ENCODE peak calls at places on chromosomes 16 and 17, in ten cellular contexts. One of them, this sample, is unnamed.

GRCh38 chr16:29022196-29022595 is 37.3 kb downstream of the LAT start:
- DNase-seq in transverse colon: no peak
- DNase-seq in fibroblast of lung: no peak
- DNase-seq in WERI-Rb-1: no peak
- DNase-seq in tibial artery: no peak
- DNase-seq in K562: no peak
- DNase-seq in mesendoderm: no peak
- DNase-seq in CD8-positive, alpha-beta memory T cell: no peak
- DNase-seq in aorta: peak
- DNase-seq in spleen: no peak
- DNase-seq in this sample: no peak

GRCh38 chr17:6314311-6314710 is 120.6 kb downstream of the AIPL1 start:
- DNase-seq in transverse colon: no peak
- DNase-seq in fibroblast of lung: no peak
- DNase-seq in WERI-Rb-1: no peak
- DNase-seq in tibial artery: no peak
- DNase-seq in K562: no peak
- DNase-seq in mesendoderm: no peak
- DNase-seq in CD8-positive, alpha-beta memory T cell: no peak
- DNase-seq in aorta: no peak
- DNase-seq in spleen: no peak
- DNase-seq in this sample: no peak

GRCh38 chr16:9446471-9447194 is 355.2 kb downstream of the HAPSTR1 start:
- DNase-seq in transverse colon: no peak
- DNase-seq in fibroblast of lung: no peak
- DNase-seq in WERI-Rb-1: no peak
- DNase-seq in tibial artery: no peak
- DNase-seq in K562: no peak
- DNase-seq in mesendoderm: peak
- DNase-seq in CD8-positive, alpha-beta memory T cell: no peak
- DNase-seq in aorta: no peak
- DNase-seq in spleen: no peak
- DNase-seq in this sample: no peak

GRCh38 chr16:85555549-85556455 is 57.3 kb upstream of the GSE1 start:
- DNase-seq in transverse colon: peak
- DNase-seq in fibroblast of lung: no peak
- DNase-seq in WERI-Rb-1: peak
- DNase-seq in tibial artery: no peak
- DNase-seq in K562: no peak
- DNase-seq in mesendoderm: peak
- DNase-seq in CD8-positive, alpha-beta memory T cell: peak
- DNase-seq in aorta: no peak
- DNase-seq in spleen: no peak
- DNase-seq in this sample: peak

GRCh38 chr17:79038545-79039135 is 14.7 kb downstream of the C1QTNF1 start:
- DNase-seq in transverse colon: no peak
- DNase-seq in fibroblast of lung: peak
- DNase-seq in WERI-Rb-1: no peak
- DNase-seq in tibial artery: peak
- DNase-seq in K562: no peak
- DNase-seq in mesendoderm: no peak
- DNase-seq in CD8-positive, alpha-beta memory T cell: no peak
- DNase-seq in aorta: peak
- DNase-seq in spleen: peak
- DNase-seq in this sample: peak

GRCh38 chr16:881219-882097 is 80.9 kb upstream of the GNG13 start:
- DNase-seq in transverse colon: no peak
- DNase-seq in fibroblast of lung: no peak
- DNase-seq in WERI-Rb-1: no peak
- DNase-seq in tibial artery: peak
- DNase-seq in K562: no peak
- DNase-seq in mesendoderm: no peak
- DNase-seq in CD8-positive, alpha-beta memory T cell: no peak
- DNase-seq in aorta: peak
- DNase-seq in spleen: peak
- DNase-seq in this sample: no peak

GRCh38 chr17:82648761-82649474 is 674 bp upstream of the WDR45B start:
- DNase-seq in transverse colon: peak
- DNase-seq in fibroblast of lung: no peak
- DNase-seq in WERI-Rb-1: peak
- DNase-seq in tibial artery: peak
- DNase-seq in K562: peak
- DNase-seq in mesendoderm: peak
- DNase-seq in CD8-positive, alpha-beta memory T cell: no peak
- DNase-seq in aorta: peak
- DNase-seq in spleen: peak
- DNase-seq in this sample: no peak

GRCh38 chr16:80931661-80931984 is 75.1 kb downstream of the CMC2 start:
- DNase-seq in transverse colon: no peak
- DNase-seq in fibroblast of lung: no peak
- DNase-seq in WERI-Rb-1: no peak
- DNase-seq in tibial artery: no peak
- DNase-seq in K562: no peak
- DNase-seq in mesendoderm: no peak
- DNase-seq in CD8-positive, alpha-beta memory T cell: no peak
- DNase-seq in aorta: no peak
- DNase-seq in spleen: no peak
- DNase-seq in this sample: no peak

GRCh38 chr16:79156761-79157160 is 443.8 kb downstream of the MAF start:
- DNase-seq in transverse colon: no peak
- DNase-seq in fibroblast of lung: no peak
- DNase-seq in WERI-Rb-1: no peak
- DNase-seq in tibial artery: no peak
- DNase-seq in K562: no peak
- DNase-seq in mesendoderm: no peak
- DNase-seq in CD8-positive, alpha-beta memory T cell: no peak
- DNase-seq in aorta: no peak
- DNase-seq in spleen: no peak
- DNase-seq in this sample: no peak

DNA sequence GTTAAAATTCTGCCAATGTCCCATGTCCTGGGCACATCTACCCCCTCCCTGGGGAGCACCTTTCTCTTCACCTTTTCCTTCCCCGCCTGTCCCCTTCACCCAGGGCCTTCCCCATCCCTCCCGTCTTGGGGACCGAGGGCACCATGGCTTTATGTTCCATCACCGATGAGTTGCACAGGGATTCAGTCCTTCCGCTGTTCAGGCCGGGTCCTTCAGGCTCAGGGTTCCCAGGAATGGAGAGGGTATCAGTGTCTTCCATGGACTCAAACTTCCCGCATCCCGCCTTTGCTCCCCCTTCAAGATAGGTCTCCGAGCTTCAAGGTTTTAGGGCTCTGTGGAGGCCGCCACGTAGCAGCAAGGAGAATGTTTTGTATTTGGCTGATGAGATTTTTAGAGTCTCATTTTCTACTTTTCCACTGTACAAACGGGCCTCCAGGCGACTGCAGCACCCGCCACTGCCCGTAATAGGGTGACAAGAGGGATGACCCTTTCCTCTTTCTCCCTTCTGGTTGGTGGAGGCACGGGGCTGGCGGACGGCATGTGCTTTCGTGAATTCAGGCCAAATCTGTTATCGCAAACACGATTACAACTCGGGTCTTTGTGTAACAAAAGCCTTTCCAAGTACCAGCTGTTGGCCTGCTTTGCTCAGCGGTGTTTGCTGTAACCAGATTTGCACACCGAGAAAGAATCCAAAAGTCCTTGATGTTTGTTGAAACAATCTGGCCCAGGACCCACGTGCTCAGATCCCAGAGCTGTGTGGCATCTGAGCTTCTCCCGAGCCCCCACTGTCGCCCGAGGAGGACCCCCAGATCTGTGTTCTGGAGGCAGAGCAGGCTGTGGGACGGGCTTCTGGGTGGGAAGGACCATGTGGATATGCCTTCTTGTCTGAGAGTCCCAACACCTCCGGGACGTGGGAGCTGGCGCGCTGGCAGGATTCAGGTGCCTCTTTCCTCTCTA is 236.3 kb downstream of the SEC14L1 start:
- DNase-seq in transverse colon: no peak
- DNase-seq in fibroblast of lung: peak
- DNase-seq in WERI-Rb-1: peak
- DNase-seq in tibial artery: peak
- DNase-seq in K562: no peak
- DNase-seq in mesendoderm: no peak
- DNase-seq in CD8-positive, alpha-beta memory T cell: no peak
- DNase-seq in aorta: no peak
- DNase-seq in spleen: no peak
- DNase-seq in this sample: no peak
- H3K27ac ChIP-seq in transverse colon: peak
- H3K27ac ChIP-seq in fibroblast of lung: peak
- H3K27ac ChIP-seq in WERI-Rb-1: peak
- H3K27ac ChIP-seq in tibial artery: peak
- H3K27ac ChIP-seq in K562: no peak
- H3K27ac ChIP-seq in mesendoderm: no peak
- H3K27ac ChIP-seq in CD8-positive, alpha-beta memory T cell: no peak
- H3K27ac ChIP-seq in aorta: peak
- H3K27ac ChIP-seq in spleen: peak
- H3K27ac ChIP-seq in this sample: no peak

DNA sequence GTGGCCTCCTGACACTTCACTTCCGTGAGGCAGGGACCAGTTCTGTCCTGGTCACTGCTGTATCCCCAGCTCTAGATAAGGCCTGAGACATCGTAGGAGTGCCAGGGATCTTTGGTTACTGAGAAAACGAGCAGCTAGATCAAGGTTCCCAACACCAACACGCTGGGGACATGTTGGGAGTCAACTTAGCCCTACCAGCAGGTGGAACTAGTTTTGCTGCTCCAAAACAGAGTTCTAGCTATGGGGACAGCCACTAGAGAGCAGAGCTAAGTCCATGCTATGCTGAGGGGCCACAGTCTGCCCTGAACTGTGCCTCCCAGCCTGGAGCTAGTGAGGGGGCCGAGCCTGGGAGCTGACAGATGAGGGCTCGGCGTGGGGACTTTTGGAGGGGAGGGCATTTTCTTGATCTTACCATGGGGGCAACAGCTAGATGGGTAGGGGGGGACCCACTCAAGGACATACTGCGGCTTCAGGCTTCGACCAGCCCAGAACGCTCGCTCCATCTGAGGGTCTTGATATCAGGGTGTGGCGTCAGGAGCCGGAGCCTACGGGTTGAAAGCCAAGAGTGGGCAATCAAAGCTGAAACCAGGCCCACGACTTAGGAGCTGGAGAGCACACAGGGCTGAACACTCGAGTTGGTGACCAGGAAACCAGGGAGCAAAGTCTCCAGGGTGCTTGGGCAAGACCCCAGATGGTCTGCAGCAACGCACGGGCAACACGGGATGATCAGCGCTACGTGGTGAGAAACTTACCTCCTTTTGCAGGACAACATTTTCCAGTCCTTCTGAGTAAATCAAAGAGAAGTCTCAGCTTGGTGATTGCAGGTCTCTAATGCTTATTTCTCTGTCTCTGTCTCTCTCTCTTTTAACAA is 13.4 kb downstream of the SNX20 start:
- DNase-seq in transverse colon: no peak
- DNase-seq in fibroblast of lung: no peak
- DNase-seq in WERI-Rb-1: no peak
- DNase-seq in tibial artery: no peak
- DNase-seq in K562: no peak
- DNase-seq in mesendoderm: peak
- DNase-seq in CD8-positive, alpha-beta memory T cell: no peak
- DNase-seq in aorta: peak
- DNase-seq in spleen: peak
- DNase-seq in this sample: no peak
- H3K27ac ChIP-seq in transverse colon: no peak
- H3K27ac ChIP-seq in fibroblast of lung: no peak
- H3K27ac ChIP-seq in WERI-Rb-1: no peak
- H3K27ac ChIP-seq in tibial artery: peak
- H3K27ac ChIP-seq in K562: no peak
- H3K27ac ChIP-seq in mesendoderm: no peak
- H3K27ac ChIP-seq in CD8-positive, alpha-beta memory T cell: no peak
- H3K27ac ChIP-seq in aorta: no peak
- H3K27ac ChIP-seq in spleen: peak
- H3K27ac ChIP-seq in this sample: no peak

GRCh38 chr17:29731589-29731929 is 108.8 kb upstream of the CORO6 start:
- DNase-seq in transverse colon: no peak
- DNase-seq in fibroblast of lung: no peak
- DNase-seq in WERI-Rb-1: no peak
- DNase-seq in tibial artery: no peak
- DNase-seq in K562: no peak
- DNase-seq in mesendoderm: no peak
- DNase-seq in CD8-positive, alpha-beta memory T cell: no peak
- DNase-seq in aorta: no peak
- DNase-seq in spleen: no peak
- DNase-seq in this sample: no peak

GRCh38 chr17:29732613-29733012 is 109.9 kb upstream of the CORO6 start:
- DNase-seq in transverse colon: no peak
- DNase-seq in fibroblast of lung: peak
- DNase-seq in WERI-Rb-1: no peak
- DNase-seq in tibial artery: no peak
- DNase-seq in K562: no peak
- DNase-seq in mesendoderm: peak
- DNase-seq in CD8-positive, alpha-beta memory T cell: no peak
- DNase-seq in aorta: no peak
- DNase-seq in spleen: no peak
- DNase-seq in this sample: no peak

GRCh38 chr17:29734640-29735039 is 111.9 kb upstream of the CORO6 start:
- DNase-seq in transverse colon: no peak
- DNase-seq in fibroblast of lung: peak
- DNase-seq in WERI-Rb-1: no peak
- DNase-seq in tibial artery: no peak
- DNase-seq in K562: no peak
- DNase-seq in mesendoderm: no peak
- DNase-seq in CD8-positive, alpha-beta memory T cell: no peak
- DNase-seq in aorta: no peak
- DNase-seq in spleen: no peak
- DNase-seq in this sample: no peak

GRCh38 chr17:29733151-29733550 is 110.4 kb upstream of the CORO6 start:
- DNase-seq in transverse colon: no peak
- DNase-seq in fibroblast of lung: no peak
- DNase-seq in WERI-Rb-1: no peak
- DNase-seq in tibial artery: no peak
- DNase-seq in K562: no peak
- DNase-seq in mesendoderm: no peak
- DNase-seq in CD8-positive, alpha-beta memory T cell: no peak
- DNase-seq in aorta: no peak
- DNase-seq in spleen: no peak
- DNase-seq in this sample: no peak

GRCh38 chr17:29732209-29732608 is 109.5 kb upstream of the CORO6 start:
- DNase-seq in transverse colon: no peak
- DNase-seq in fibroblast of lung: no peak
- DNase-seq in WERI-Rb-1: no peak
- DNase-seq in tibial artery: no peak
- DNase-seq in K562: no peak
- DNase-seq in mesendoderm: no peak
- DNase-seq in CD8-positive, alpha-beta memory T cell: no peak
- DNase-seq in aorta: no peak
- DNase-seq in spleen: no peak
- DNase-seq in this sample: no peak
- H3K27ac ChIP-seq in transverse colon: no peak
- H3K27ac ChIP-seq in fibroblast of lung: no peak
- H3K27ac ChIP-seq in WERI-Rb-1: no peak
- H3K27ac ChIP-seq in tibial artery: no peak
- H3K27ac ChIP-seq in K562: peak
- H3K27ac ChIP-seq in mesendoderm: no peak
- H3K27ac ChIP-seq in CD8-positive, alpha-beta memory T cell: no peak
- H3K27ac ChIP-seq in aorta: no peak
- H3K27ac ChIP-seq in spleen: peak
- H3K27ac ChIP-seq in this sample: peak

DNA sequence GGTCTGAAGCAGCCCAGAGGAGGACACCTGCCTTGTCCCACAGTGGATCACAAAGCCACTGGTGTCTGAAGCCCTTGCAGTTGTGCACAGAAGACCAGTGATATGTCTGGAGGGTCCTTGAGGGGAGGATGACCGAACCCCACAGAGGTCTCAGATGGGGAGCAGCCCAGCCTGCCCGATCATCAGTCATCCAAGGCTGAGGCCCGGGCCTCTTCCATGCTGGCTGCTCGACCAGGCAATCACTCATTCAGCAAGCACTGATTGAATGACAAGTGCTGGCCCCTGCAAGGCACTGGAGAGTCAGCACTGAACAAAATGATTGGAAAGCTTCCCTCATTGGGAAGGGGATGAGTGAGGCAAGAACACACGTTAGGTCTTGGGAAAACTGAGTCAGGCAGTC is 10.5 kb downstream of the PIK3R5 start:
- DNase-seq in transverse colon: no peak
- DNase-seq in fibroblast of lung: no peak
- DNase-seq in WERI-Rb-1: no peak
- DNase-seq in tibial artery: no peak
- DNase-seq in K562: no peak
- DNase-seq in mesendoderm: no peak
- DNase-seq in CD8-positive, alpha-beta memory T cell: no peak
- DNase-seq in aorta: no peak
- DNase-seq in spleen: peak
- DNase-seq in this sample: no peak
- H3K27ac ChIP-seq in transverse colon: peak
- H3K27ac ChIP-seq in fibroblast of lung: no peak
- H3K27ac ChIP-seq in WERI-Rb-1: no peak
- H3K27ac ChIP-seq in tibial artery: no peak
- H3K27ac ChIP-seq in K562: no peak
- H3K27ac ChIP-seq in mesendoderm: no peak
- H3K27ac ChIP-seq in CD8-positive, alpha-beta memory T cell: peak
- H3K27ac ChIP-seq in aorta: no peak
- H3K27ac ChIP-seq in spleen: peak
- H3K27ac ChIP-seq in this sample: no peak

This sample was measured in RWPE2.